ENCODE peak calls at places on chromosomes 12 and 14, in eight cellular contexts. One of them, this sample, is unnamed.

GRCh38 chr14:75906680-75907280 is 75.0 kb downstream of the TGFB3 start:
- DNase-seq in WERI-Rb-1: peak; percentile 52
- DNase-seq in brain microvascular endothelial cell: peak; percentile 48
- DNase-seq in thoracic aorta: peak; percentile 26
- DNase-seq in body of pancreas: peak; percentile 66
- DNase-seq in endodermal cell: peak; percentile 82
- DNase-seq in neuronal stem cell: peak; percentile 59
- DNase-seq in effector memory CD4-positive, alpha-beta T cell: peak; percentile 13
- DNase-seq in this sample: peak; percentile 80

GRCh38 chr12:90899456-90900182 is 55.4 kb downstream of the CCER1 start:
- DNase-seq in WERI-Rb-1: no peak
- DNase-seq in brain microvascular endothelial cell: no peak
- DNase-seq in thoracic aorta: no peak
- DNase-seq in body of pancreas: no peak
- DNase-seq in endodermal cell: no peak
- DNase-seq in neuronal stem cell: no peak
- DNase-seq in effector memory CD4-positive, alpha-beta T cell: no peak
- DNase-seq in this sample: no peak

GRCh38 chr12:66131067-66131688 is 628 bp upstream of the LLPH start:
- DNase-seq in WERI-Rb-1: no peak
- DNase-seq in brain microvascular endothelial cell: no peak
- DNase-seq in thoracic aorta: no peak
- DNase-seq in body of pancreas: no peak
- DNase-seq in endodermal cell: no peak
- DNase-seq in neuronal stem cell: no peak
- DNase-seq in effector memory CD4-positive, alpha-beta T cell: no peak
- DNase-seq in this sample: no peak

GRCh38 chr12:103326190-103326589 is 169.6 kb downstream of the C12orf42 start:
- DNase-seq in WERI-Rb-1: peak; percentile 14
- DNase-seq in brain microvascular endothelial cell: no peak
- DNase-seq in thoracic aorta: no peak
- DNase-seq in body of pancreas: no peak
- DNase-seq in endodermal cell: peak; percentile 72
- DNase-seq in neuronal stem cell: peak; percentile 4
- DNase-seq in effector memory CD4-positive, alpha-beta T cell: no peak
- DNase-seq in this sample: peak; percentile 19

GRCh38 chr14:103734081-103734888 is 18.7 kb downstream of the ZFYVE21 start:
- DNase-seq in WERI-Rb-1: no peak
- DNase-seq in brain microvascular endothelial cell: no peak
- DNase-seq in thoracic aorta: no peak
- DNase-seq in body of pancreas: no peak
- DNase-seq in endodermal cell: no peak
- DNase-seq in neuronal stem cell: no peak
- DNase-seq in effector memory CD4-positive, alpha-beta T cell: no peak
- DNase-seq in this sample: no peak

GRCh38 chr12:32603858-32604257 is 75.2 kb upstream of the DNM1L start:
- DNase-seq in WERI-Rb-1: no peak
- DNase-seq in brain microvascular endothelial cell: peak; percentile 47
- DNase-seq in thoracic aorta: no peak
- DNase-seq in body of pancreas: no peak
- DNase-seq in endodermal cell: no peak
- DNase-seq in neuronal stem cell: no peak
- DNase-seq in effector memory CD4-positive, alpha-beta T cell: no peak
- DNase-seq in this sample: no peak

GRCh38 chr12:127463237-127463636 is 803.7 kb upstream of the TMEM132C start:
- DNase-seq in WERI-Rb-1: no peak
- DNase-seq in brain microvascular endothelial cell: no peak
- DNase-seq in thoracic aorta: no peak
- DNase-seq in body of pancreas: no peak
- DNase-seq in endodermal cell: no peak
- DNase-seq in neuronal stem cell: no peak
- DNase-seq in effector memory CD4-positive, alpha-beta T cell: no peak
- DNase-seq in this sample: no peak

GRCh38 chr12:131853832-131854797 is 25.9 kb downstream of the MMP17 start:
- DNase-seq in WERI-Rb-1: no peak
- DNase-seq in brain microvascular endothelial cell: no peak
- DNase-seq in thoracic aorta: no peak
- DNase-seq in body of pancreas: no peak
- DNase-seq in endodermal cell: peak; percentile 63
- DNase-seq in neuronal stem cell: no peak
- DNase-seq in effector memory CD4-positive, alpha-beta T cell: no peak
- DNase-seq in this sample: no peak

GRCh38 chr14:22561661-22562579 is 27.1 kb downstream of the DAD1 start:
- DNase-seq in WERI-Rb-1: no peak
- DNase-seq in brain microvascular endothelial cell: no peak
- DNase-seq in thoracic aorta: no peak
- DNase-seq in body of pancreas: no peak
- DNase-seq in endodermal cell: no peak
- DNase-seq in neuronal stem cell: no peak
- DNase-seq in effector memory CD4-positive, alpha-beta T cell: peak; percentile 77
- DNase-seq in this sample: no peak

GRCh38 chr14:105838591-105839424 is 312.4 kb downstream of the TMEM121 start:
- DNase-seq in WERI-Rb-1: no peak
- DNase-seq in brain microvascular endothelial cell: no peak
- DNase-seq in thoracic aorta: no peak
- DNase-seq in body of pancreas: no peak
- DNase-seq in endodermal cell: no peak
- DNase-seq in neuronal stem cell: no peak
- DNase-seq in effector memory CD4-positive, alpha-beta T cell: no peak
- DNase-seq in this sample: no peak

GRCh38 chr12:93572712-93573551 is 457 bp downstream of the SOCS2 start:
- DNase-seq in WERI-Rb-1: no peak
- DNase-seq in brain microvascular endothelial cell: no peak
- DNase-seq in thoracic aorta: no peak
- DNase-seq in body of pancreas: peak; percentile 21
- DNase-seq in endodermal cell: peak; percentile 89
- DNase-seq in neuronal stem cell: peak; percentile 9
- DNase-seq in effector memory CD4-positive, alpha-beta T cell: no peak
- DNase-seq in this sample: peak; percentile 74

GRCh38 chr14:99540196-99541032 is 59.2 kb downstream of the CCNK start:
- DNase-seq in WERI-Rb-1: peak; percentile 82
- DNase-seq in brain microvascular endothelial cell: no peak
- DNase-seq in thoracic aorta: no peak
- DNase-seq in body of pancreas: no peak
- DNase-seq in endodermal cell: no peak
- DNase-seq in neuronal stem cell: no peak
- DNase-seq in effector memory CD4-positive, alpha-beta T cell: no peak
- DNase-seq in this sample: no peak

GRCh38 chr14:51650721-51651387 is 856 bp upstream of the FRMD6 start:
- DNase-seq in WERI-Rb-1: no peak
- DNase-seq in brain microvascular endothelial cell: no peak
- DNase-seq in thoracic aorta: no peak
- DNase-seq in body of pancreas: peak; percentile 22
- DNase-seq in endodermal cell: peak; percentile 70
- DNase-seq in neuronal stem cell: peak; percentile 37
- DNase-seq in effector memory CD4-positive, alpha-beta T cell: no peak
- DNase-seq in this sample: no peak

GRCh38 chr12:60263146-60263545 is 667.3 kb downstream of the SLC16A7 start:
- DNase-seq in WERI-Rb-1: no peak
- DNase-seq in brain microvascular endothelial cell: no peak
- DNase-seq in thoracic aorta: no peak
- DNase-seq in body of pancreas: no peak
- DNase-seq in endodermal cell: no peak
- DNase-seq in neuronal stem cell: no peak
- DNase-seq in effector memory CD4-positive, alpha-beta T cell: no peak
- DNase-seq in this sample: no peak

GRCh38 chr14:92686411-92686762 is 62.0 kb downstream of the LGMN start:
- DNase-seq in WERI-Rb-1: no peak
- DNase-seq in brain microvascular endothelial cell: no peak
- DNase-seq in thoracic aorta: no peak
- DNase-seq in body of pancreas: no peak
- DNase-seq in endodermal cell: no peak
- DNase-seq in neuronal stem cell: no peak
- DNase-seq in effector memory CD4-positive, alpha-beta T cell: no peak
- DNase-seq in this sample: no peak

GRCh38 chr14:92686763-92687427 is 61.5 kb downstream of the LGMN start:
- DNase-seq in WERI-Rb-1: peak; percentile 94
- DNase-seq in brain microvascular endothelial cell: peak; percentile 51
- DNase-seq in thoracic aorta: no peak
- DNase-seq in body of pancreas: peak; percentile 79
- DNase-seq in endodermal cell: peak; percentile 99
- DNase-seq in neuronal stem cell: peak; percentile 84
- DNase-seq in effector memory CD4-positive, alpha-beta T cell: peak; percentile 47
- DNase-seq in this sample: peak; percentile 84

GRCh38 chr14:92685784-92686355 is 62.6 kb downstream of the LGMN start:
- DNase-seq in WERI-Rb-1: no peak
- DNase-seq in brain microvascular endothelial cell: no peak
- DNase-seq in thoracic aorta: no peak
- DNase-seq in body of pancreas: no peak
- DNase-seq in endodermal cell: no peak
- DNase-seq in neuronal stem cell: no peak
- DNase-seq in effector memory CD4-positive, alpha-beta T cell: no peak
- DNase-seq in this sample: no peak

GRCh38 chr14:92688434-92689375 is 59.7 kb downstream of the LGMN start:
- DNase-seq in WERI-Rb-1: peak; percentile 87
- DNase-seq in brain microvascular endothelial cell: no peak
- DNase-seq in thoracic aorta: no peak
- DNase-seq in body of pancreas: peak; percentile 34
- DNase-seq in endodermal cell: no peak
- DNase-seq in neuronal stem cell: no peak
- DNase-seq in effector memory CD4-positive, alpha-beta T cell: no peak
- DNase-seq in this sample: no peak

GRCh38 chr14:92687681-92688433 is 60.6 kb downstream of the LGMN start:
- DNase-seq in WERI-Rb-1: peak; percentile 88
- DNase-seq in brain microvascular endothelial cell: no peak
- DNase-seq in thoracic aorta: no peak
- DNase-seq in body of pancreas: peak; percentile 68
- DNase-seq in endodermal cell: peak; percentile 79
- DNase-seq in neuronal stem cell: peak; percentile 37
- DNase-seq in effector memory CD4-positive, alpha-beta T cell: no peak
- DNase-seq in this sample: peak; percentile 61
- H3K4me3 ChIP-seq in WERI-Rb-1: peak overlapping the region; percentile 75
- H3K4me3 ChIP-seq in brain microvascular endothelial cell: peak overlapping the region; percentile 43
- H3K4me3 ChIP-seq in thoracic aorta: peak overlapping the region; percentile 63
- H3K4me3 ChIP-seq in body of pancreas: peak overlapping the region; percentile 12
- H3K4me3 ChIP-seq in endodermal cell: peak overlapping the region; percentile 58
- H3K4me3 ChIP-seq in neuronal stem cell: peak overlapping the region; percentile 76
- H3K4me3 ChIP-seq in effector memory CD4-positive, alpha-beta T cell: no peak overlapping the region
- H3K4me3 ChIP-seq in this sample: peak overlapping the region; percentile 32

DNA sequence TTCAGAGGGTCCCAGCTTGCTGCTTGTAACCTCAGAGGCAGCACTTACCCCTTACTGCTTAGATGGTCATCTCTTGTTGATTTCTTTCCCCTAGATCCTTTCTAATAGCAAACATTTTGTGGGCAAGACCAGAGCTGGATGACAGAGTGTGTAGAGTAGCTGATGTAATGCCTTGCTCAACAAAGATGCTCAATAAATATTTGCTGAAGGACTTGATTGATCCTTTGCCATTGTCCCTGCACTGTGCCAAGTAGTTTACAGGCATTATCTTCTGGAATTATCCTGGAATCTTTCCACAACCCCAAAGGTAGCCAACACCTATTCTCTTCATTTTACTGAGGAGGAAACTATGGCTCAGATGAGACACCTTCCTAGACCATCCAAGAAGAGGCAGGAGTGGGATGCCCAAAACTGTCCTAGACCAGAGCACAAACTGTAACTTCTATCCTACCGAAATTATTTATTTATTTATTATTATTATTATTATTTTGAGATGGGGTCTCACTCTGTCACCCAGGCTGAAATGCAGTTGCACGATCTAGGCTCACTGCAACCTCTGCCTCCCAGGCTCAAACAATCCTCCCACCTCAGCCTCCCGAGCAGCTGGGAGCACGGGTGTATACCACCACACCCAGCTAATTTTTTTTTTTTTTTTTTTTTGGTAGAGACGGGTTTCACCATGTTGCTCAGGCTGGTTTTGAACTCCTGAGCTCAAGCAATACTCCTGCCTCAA is 1.4 kb downstream of the MMAB start:
- DNase-seq in WERI-Rb-1: no peak
- DNase-seq in brain microvascular endothelial cell: no peak
- DNase-seq in thoracic aorta: no peak
- DNase-seq in body of pancreas: no peak
- DNase-seq in endodermal cell: no peak
- DNase-seq in neuronal stem cell: no peak
- DNase-seq in effector memory CD4-positive, alpha-beta T cell: no peak
- DNase-seq in this sample: no peak
- H3K4me3 ChIP-seq in WERI-Rb-1: no peak overlapping the region
- H3K4me3 ChIP-seq in brain microvascular endothelial cell: no peak overlapping the region
- H3K4me3 ChIP-seq in thoracic aorta: no peak overlapping the region
- H3K4me3 ChIP-seq in body of pancreas: no peak overlapping the region
- H3K4me3 ChIP-seq in endodermal cell: peak overlapping the region; percentile 79
- H3K4me3 ChIP-seq in neuronal stem cell: no peak overlapping the region
- H3K4me3 ChIP-seq in effector memory CD4-positive, alpha-beta T cell: no peak overlapping the region
- H3K4me3 ChIP-seq in this sample: peak overlapping the region; percentile 38

GRCh38 chr12:28190321-28191017 is at the start of gene CCDC91:
- DNase-seq in WERI-Rb-1: peak; percentile 88
- DNase-seq in brain microvascular endothelial cell: peak; percentile 81
- DNase-seq in thoracic aorta: peak; percentile 64
- DNase-seq in body of pancreas: peak; percentile 90
- DNase-seq in endodermal cell: peak; percentile 92
- DNase-seq in neuronal stem cell: peak; percentile 51
- DNase-seq in effector memory CD4-positive, alpha-beta T cell: peak; percentile 89
- DNase-seq in this sample: peak; percentile 90

GRCh38 chr12:28191690-28192089 is 1.4 kb downstream of the CCDC91 start:
- DNase-seq in WERI-Rb-1: no peak
- DNase-seq in brain microvascular endothelial cell: peak; percentile 7
- DNase-seq in thoracic aorta: no peak
- DNase-seq in body of pancreas: peak; percentile 53
- DNase-seq in endodermal cell: peak; percentile 46
- DNase-seq in neuronal stem cell: no peak
- DNase-seq in effector memory CD4-positive, alpha-beta T cell: peak; percentile 30
- DNase-seq in this sample: no peak

GRCh38 chr12:28189774-28190320 is 409 bp upstream of the CCDC91 start:
- DNase-seq in WERI-Rb-1: no peak
- DNase-seq in brain microvascular endothelial cell: peak; percentile 2
- DNase-seq in thoracic aorta: no peak
- DNase-seq in body of pancreas: no peak
- DNase-seq in endodermal cell: no peak
- DNase-seq in neuronal stem cell: peak; percentile 2
- DNase-seq in effector memory CD4-positive, alpha-beta T cell: no peak
- DNase-seq in this sample: no peak

GRCh38 chr12:28191018-28191595 is 851 bp downstream of the CCDC91 start:
- DNase-seq in WERI-Rb-1: no peak
- DNase-seq in brain microvascular endothelial cell: no peak
- DNase-seq in thoracic aorta: peak; percentile 25
- DNase-seq in body of pancreas: no peak
- DNase-seq in endodermal cell: no peak
- DNase-seq in neuronal stem cell: no peak
- DNase-seq in effector memory CD4-positive, alpha-beta T cell: peak; percentile 33
- DNase-seq in this sample: no peak

GRCh38 chr12:28192145-28192544 is 1.9 kb downstream of the CCDC91 start:
- DNase-seq in WERI-Rb-1: no peak
- DNase-seq in brain microvascular endothelial cell: no peak
- DNase-seq in thoracic aorta: no peak
- DNase-seq in body of pancreas: no peak
- DNase-seq in endodermal cell: no peak
- DNase-seq in neuronal stem cell: no peak
- DNase-seq in effector memory CD4-positive, alpha-beta T cell: no peak
- DNase-seq in this sample: no peak
- H3K4me3 ChIP-seq in WERI-Rb-1: no peak overlapping the region
- H3K4me3 ChIP-seq in brain microvascular endothelial cell: no peak overlapping the region
- H3K4me3 ChIP-seq in thoracic aorta: no peak overlapping the region
- H3K4me3 ChIP-seq in body of pancreas: no peak overlapping the region
- H3K4me3 ChIP-seq in endodermal cell: no peak overlapping the region
- H3K4me3 ChIP-seq in neuronal stem cell: no peak overlapping the region
- H3K4me3 ChIP-seq in effector memory CD4-positive, alpha-beta T cell: no peak overlapping the region
- H3K4me3 ChIP-seq in this sample: no peak overlapping the region

DNA sequence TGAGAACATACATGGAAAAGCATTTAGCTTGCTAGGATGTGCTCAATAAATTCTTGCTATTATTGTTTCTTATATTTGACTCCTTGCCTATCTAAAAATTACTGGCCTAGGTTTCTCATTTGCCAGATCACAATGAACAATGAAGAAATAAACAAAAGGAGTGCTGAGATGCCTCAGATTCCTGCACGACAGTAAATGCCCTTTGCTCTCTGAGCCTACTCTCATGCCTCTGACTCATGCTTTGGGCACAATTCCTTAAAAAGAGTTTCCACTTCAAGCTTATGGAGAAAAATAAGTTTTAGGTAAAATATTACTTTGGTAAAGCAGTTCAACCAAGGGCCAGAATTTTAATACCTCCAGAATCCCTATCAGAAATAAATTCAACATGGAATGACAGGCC is 30.9 kb downstream of the GRIN2B start:
- DNase-seq in WERI-Rb-1: no peak
- DNase-seq in brain microvascular endothelial cell: no peak
- DNase-seq in thoracic aorta: no peak
- DNase-seq in body of pancreas: no peak
- DNase-seq in endodermal cell: no peak
- DNase-seq in neuronal stem cell: no peak
- DNase-seq in effector memory CD4-positive, alpha-beta T cell: no peak
- DNase-seq in this sample: no peak
- H3K4me3 ChIP-seq in WERI-Rb-1: no peak overlapping the region
- H3K4me3 ChIP-seq in brain microvascular endothelial cell: no peak overlapping the region
- H3K4me3 ChIP-seq in thoracic aorta: no peak overlapping the region
- H3K4me3 ChIP-seq in body of pancreas: no peak overlapping the region
- H3K4me3 ChIP-seq in endodermal cell: no peak overlapping the region
- H3K4me3 ChIP-seq in neuronal stem cell: no peak overlapping the region
- H3K4me3 ChIP-seq in effector memory CD4-positive, alpha-beta T cell: no peak overlapping the region
- H3K4me3 ChIP-seq in this sample: no peak overlapping the region

This sample was measured in cardiac muscle cell.